ENCODE peak calls at places on chromosomes 3 and 15, in nine cellular contexts. One of them, this sample, is unnamed.

GRCh38 chr3:157263027-157263426 is 103.1 kb upstream of the CCNL1 start:
- DNase-seq in cardiac muscle cell: peak
- DNase-seq in stimulated activated CD4-positive, alpha-beta T cell treated with anti-CD3 and anti-CD28 coated beads, Interleukin-2, amount 100 ng/mL, for 48 hours: no peak
- DNase-seq in GM23338: no peak
- DNase-seq in MCF 10A: no peak
- DNase-seq in RWPE1: no peak
- DNase-seq in anterior cingulate cortex: no peak
- DNase-seq in iPS-NIHi11: no peak
- DNase-seq in thyroid gland: no peak
- DNase-seq in this sample: no peak

GRCh38 chr3:148146947-148147346 is 550.8 kb upstream of the AGTR1 start:
- DNase-seq in iPS-NIHi11: no peak
- DNase-seq in thyroid gland: peak
- DNase-seq in RWPE1: peak
- DNase-seq in GM23338: no peak
- DNase-seq in anterior cingulate cortex: no peak
- DNase-seq in cardiac muscle cell: peak
- DNase-seq in MCF 10A: peak
- DNase-seq in stimulated activated CD4-positive, alpha-beta T cell treated with anti-CD3 and anti-CD28 coated beads, Interleukin-2, amount 100 ng/mL, for 48 hours: no peak
- DNase-seq in this sample: no peak

GRCh38 chr3:128492353-128493220 is at the start of gene GATA2:
- DNase-seq in stimulated activated CD4-positive, alpha-beta T cell treated with anti-CD3 and anti-CD28 coated beads, Interleukin-2, amount 100 ng/mL, for 48 hours: no peak
- DNase-seq in GM23338: peak
- DNase-seq in cardiac muscle cell: no peak
- DNase-seq in RWPE1: no peak
- DNase-seq in MCF 10A: no peak
- DNase-seq in thyroid gland: no peak
- DNase-seq in iPS-NIHi11: no peak
- DNase-seq in anterior cingulate cortex: no peak
- DNase-seq in this sample: peak

GRCh38 chr3:183583331-183584245 is 28.1 kb upstream of the KLHL6 start:
- DNase-seq in stimulated activated CD4-positive, alpha-beta T cell treated with anti-CD3 and anti-CD28 coated beads, Interleukin-2, amount 100 ng/mL, for 48 hours: no peak
- DNase-seq in thyroid gland: no peak
- DNase-seq in MCF 10A: no peak
- DNase-seq in GM23338: no peak
- DNase-seq in anterior cingulate cortex: peak
- DNase-seq in cardiac muscle cell: peak
- DNase-seq in RWPE1: no peak
- DNase-seq in iPS-NIHi11: no peak
- DNase-seq in this sample: peak

GRCh38 chr3:39718674-39719595 is 90.5 kb upstream of the MYRIP start:
- DNase-seq in RWPE1: no peak
- DNase-seq in stimulated activated CD4-positive, alpha-beta T cell treated with anti-CD3 and anti-CD28 coated beads, Interleukin-2, amount 100 ng/mL, for 48 hours: no peak
- DNase-seq in cardiac muscle cell: peak
- DNase-seq in GM23338: no peak
- DNase-seq in anterior cingulate cortex: no peak
- DNase-seq in iPS-NIHi11: no peak
- DNase-seq in thyroid gland: peak
- DNase-seq in MCF 10A: no peak
- DNase-seq in this sample: no peak

GRCh38 chr15:90248760-90249122 is 615 bp upstream of the TTLL13 start:
- DNase-seq in RWPE1: no peak
- DNase-seq in GM23338: peak
- DNase-seq in iPS-NIHi11: no peak
- DNase-seq in stimulated activated CD4-positive, alpha-beta T cell treated with anti-CD3 and anti-CD28 coated beads, Interleukin-2, amount 100 ng/mL, for 48 hours: no peak
- DNase-seq in thyroid gland: peak
- DNase-seq in anterior cingulate cortex: no peak
- DNase-seq in MCF 10A: no peak
- DNase-seq in cardiac muscle cell: no peak
- DNase-seq in this sample: no peak

GRCh38 chr15:79004336-79004735 is 59.5 kb upstream of the CTSH start:
- DNase-seq in GM23338: peak
- DNase-seq in thyroid gland: no peak
- DNase-seq in anterior cingulate cortex: no peak
- DNase-seq in MCF 10A: peak
- DNase-seq in iPS-NIHi11: peak
- DNase-seq in cardiac muscle cell: peak
- DNase-seq in RWPE1: peak
- DNase-seq in stimulated activated CD4-positive, alpha-beta T cell treated with anti-CD3 and anti-CD28 coated beads, Interleukin-2, amount 100 ng/mL, for 48 hours: no peak
- DNase-seq in this sample: peak

GRCh38 chr15:44296625-44297524 is 8.4 kb downstream of the GOLM2 start:
- DNase-seq in anterior cingulate cortex: no peak
- DNase-seq in RWPE1: peak
- DNase-seq in GM23338: peak
- DNase-seq in cardiac muscle cell: peak
- DNase-seq in thyroid gland: no peak
- DNase-seq in iPS-NIHi11: peak
- DNase-seq in MCF 10A: peak
- DNase-seq in stimulated activated CD4-positive, alpha-beta T cell treated with anti-CD3 and anti-CD28 coated beads, Interleukin-2, amount 100 ng/mL, for 48 hours: no peak
- DNase-seq in this sample: no peak

GRCh38 chr3:51471775-51472652 is 27.8 kb downstream of the DCAF1 start:
- DNase-seq in MCF 10A: no peak
- DNase-seq in anterior cingulate cortex: no peak
- DNase-seq in cardiac muscle cell: peak
- DNase-seq in RWPE1: no peak
- DNase-seq in thyroid gland: no peak
- DNase-seq in stimulated activated CD4-positive, alpha-beta T cell treated with anti-CD3 and anti-CD28 coated beads, Interleukin-2, amount 100 ng/mL, for 48 hours: no peak
- DNase-seq in GM23338: no peak
- DNase-seq in iPS-NIHi11: no peak
- DNase-seq in this sample: no peak

GRCh38 chr3:43621406-43621973 is 321 bp downstream of the ANO10 start:
- DNase-seq in anterior cingulate cortex: no peak
- DNase-seq in iPS-NIHi11: peak
- DNase-seq in cardiac muscle cell: no peak
- DNase-seq in MCF 10A: no peak
- DNase-seq in GM23338: no peak
- DNase-seq in thyroid gland: peak
- DNase-seq in stimulated activated CD4-positive, alpha-beta T cell treated with anti-CD3 and anti-CD28 coated beads, Interleukin-2, amount 100 ng/mL, for 48 hours: no peak
- DNase-seq in RWPE1: no peak
- DNase-seq in this sample: no peak

GRCh38 chr3:183253961-183254815 is 1.1 kb downstream of the B3GNT5 start:
- DNase-seq in RWPE1: no peak
- DNase-seq in thyroid gland: peak
- DNase-seq in anterior cingulate cortex: no peak
- DNase-seq in stimulated activated CD4-positive, alpha-beta T cell treated with anti-CD3 and anti-CD28 coated beads, Interleukin-2, amount 100 ng/mL, for 48 hours: no peak
- DNase-seq in iPS-NIHi11: peak
- DNase-seq in cardiac muscle cell: peak
- DNase-seq in MCF 10A: peak
- DNase-seq in GM23338: peak
- DNase-seq in this sample: peak

GRCh38 chr3:57587946-57588345 is 9.2 kb downstream of the ARF4 start:
- DNase-seq in cardiac muscle cell: peak
- DNase-seq in stimulated activated CD4-positive, alpha-beta T cell treated with anti-CD3 and anti-CD28 coated beads, Interleukin-2, amount 100 ng/mL, for 48 hours: no peak
- DNase-seq in RWPE1: no peak
- DNase-seq in iPS-NIHi11: no peak
- DNase-seq in GM23338: no peak
- DNase-seq in anterior cingulate cortex: no peak
- DNase-seq in MCF 10A: no peak
- DNase-seq in thyroid gland: no peak
- DNase-seq in this sample: no peak

GRCh38 chr3:186209810-186210752 is 101.2 kb upstream of the ETV5 start:
- DNase-seq in stimulated activated CD4-positive, alpha-beta T cell treated with anti-CD3 and anti-CD28 coated beads, Interleukin-2, amount 100 ng/mL, for 48 hours: no peak
- DNase-seq in anterior cingulate cortex: peak
- DNase-seq in RWPE1: peak
- DNase-seq in iPS-NIHi11: peak
- DNase-seq in cardiac muscle cell: peak
- DNase-seq in GM23338: peak
- DNase-seq in MCF 10A: peak
- DNase-seq in thyroid gland: no peak
- DNase-seq in this sample: peak

GRCh38 chr3:188294823-188295487 is 141.0 kb downstream of the LPP start:
- DNase-seq in stimulated activated CD4-positive, alpha-beta T cell treated with anti-CD3 and anti-CD28 coated beads, Interleukin-2, amount 100 ng/mL, for 48 hours: no peak
- DNase-seq in iPS-NIHi11: no peak
- DNase-seq in anterior cingulate cortex: no peak
- DNase-seq in GM23338: no peak
- DNase-seq in MCF 10A: peak
- DNase-seq in thyroid gland: no peak
- DNase-seq in cardiac muscle cell: peak
- DNase-seq in RWPE1: peak
- DNase-seq in this sample: no peak

GRCh38 chr15:93288718-93289117 is 199.7 kb upstream of the RGMA start:
- DNase-seq in RWPE1: no peak
- DNase-seq in iPS-NIHi11: no peak
- DNase-seq in cardiac muscle cell: no peak
- DNase-seq in MCF 10A: no peak
- DNase-seq in GM23338: no peak
- DNase-seq in stimulated activated CD4-positive, alpha-beta T cell treated with anti-CD3 and anti-CD28 coated beads, Interleukin-2, amount 100 ng/mL, for 48 hours: no peak
- DNase-seq in anterior cingulate cortex: peak
- DNase-seq in thyroid gland: no peak
- DNase-seq in this sample: peak

GRCh38 chr15:101019351-101019750 is 100.2 kb downstream of the LRRK1 start:
- DNase-seq in RWPE1: no peak
- DNase-seq in iPS-NIHi11: no peak
- DNase-seq in MCF 10A: no peak
- DNase-seq in cardiac muscle cell: no peak
- DNase-seq in stimulated activated CD4-positive, alpha-beta T cell treated with anti-CD3 and anti-CD28 coated beads, Interleukin-2, amount 100 ng/mL, for 48 hours: no peak
- DNase-seq in thyroid gland: no peak
- DNase-seq in anterior cingulate cortex: no peak
- DNase-seq in GM23338: no peak
- DNase-seq in this sample: peak

GRCh38 chr3:151800449-151800848 is 13.5 kb upstream of the AADAC start:
- DNase-seq in anterior cingulate cortex: no peak
- DNase-seq in RWPE1: no peak
- DNase-seq in thyroid gland: no peak
- DNase-seq in GM23338: no peak
- DNase-seq in iPS-NIHi11: no peak
- DNase-seq in cardiac muscle cell: peak
- DNase-seq in MCF 10A: no peak
- DNase-seq in stimulated activated CD4-positive, alpha-beta T cell treated with anti-CD3 and anti-CD28 coated beads, Interleukin-2, amount 100 ng/mL, for 48 hours: no peak
- DNase-seq in this sample: no peak

GRCh38 chr3:127291611-127292010 is 3.8 kb upstream of the PRR20G start:
- DNase-seq in stimulated activated CD4-positive, alpha-beta T cell treated with anti-CD3 and anti-CD28 coated beads, Interleukin-2, amount 100 ng/mL, for 48 hours: no peak
- DNase-seq in cardiac muscle cell: no peak
- DNase-seq in thyroid gland: no peak
- DNase-seq in anterior cingulate cortex: no peak
- DNase-seq in iPS-NIHi11: no peak
- DNase-seq in GM23338: no peak
- DNase-seq in MCF 10A: no peak
- DNase-seq in RWPE1: no peak
- DNase-seq in this sample: no peak

GRCh38 chr3:87120850-87121249 is 106.3 kb upstream of the CHMP2B start:
- DNase-seq in RWPE1: no peak
- DNase-seq in iPS-NIHi11: peak
- DNase-seq in thyroid gland: no peak
- DNase-seq in GM23338: peak
- DNase-seq in stimulated activated CD4-positive, alpha-beta T cell treated with anti-CD3 and anti-CD28 coated beads, Interleukin-2, amount 100 ng/mL, for 48 hours: no peak
- DNase-seq in MCF 10A: no peak
- DNase-seq in cardiac muscle cell: no peak
- DNase-seq in anterior cingulate cortex: no peak
- DNase-seq in this sample: peak

GRCh38 chr3:195162033-195162669 is 108.8 kb downstream of the XXYLT1 start:
- DNase-seq in anterior cingulate cortex: no peak
- DNase-seq in MCF 10A: no peak
- DNase-seq in GM23338: no peak
- DNase-seq in stimulated activated CD4-positive, alpha-beta T cell treated with anti-CD3 and anti-CD28 coated beads, Interleukin-2, amount 100 ng/mL, for 48 hours: no peak
- DNase-seq in iPS-NIHi11: no peak
- DNase-seq in RWPE1: no peak
- DNase-seq in cardiac muscle cell: no peak
- DNase-seq in thyroid gland: peak
- DNase-seq in this sample: no peak

GRCh38 chr15:84099181-84099580 is 136.4 kb upstream of the GOLGA6L4 start:
- DNase-seq in anterior cingulate cortex: no peak
- DNase-seq in GM23338: no peak
- DNase-seq in iPS-NIHi11: no peak
- DNase-seq in thyroid gland: peak
- DNase-seq in cardiac muscle cell: peak
- DNase-seq in MCF 10A: peak
- DNase-seq in RWPE1: no peak
- DNase-seq in stimulated activated CD4-positive, alpha-beta T cell treated with anti-CD3 and anti-CD28 coated beads, Interleukin-2, amount 100 ng/mL, for 48 hours: no peak
- DNase-seq in this sample: no peak

GRCh38 chr3:9666704-9667445 is 17.6 kb downstream of the MTMR14 start:
- DNase-seq in MCF 10A: no peak
- DNase-seq in anterior cingulate cortex: no peak
- DNase-seq in thyroid gland: peak
- DNase-seq in cardiac muscle cell: no peak
- DNase-seq in RWPE1: no peak
- DNase-seq in GM23338: no peak
- DNase-seq in iPS-NIHi11: no peak
- DNase-seq in stimulated activated CD4-positive, alpha-beta T cell treated with anti-CD3 and anti-CD28 coated beads, Interleukin-2, amount 100 ng/mL, for 48 hours: no peak
- DNase-seq in this sample: no peak

GRCh38 chr15:44535509-44536297 is 1.2 kb upstream of the EIF3J start:
- DNase-seq in GM23338: peak
- DNase-seq in MCF 10A: no peak
- DNase-seq in stimulated activated CD4-positive, alpha-beta T cell treated with anti-CD3 and anti-CD28 coated beads, Interleukin-2, amount 100 ng/mL, for 48 hours: no peak
- DNase-seq in RWPE1: peak
- DNase-seq in cardiac muscle cell: no peak
- DNase-seq in anterior cingulate cortex: peak
- DNase-seq in thyroid gland: peak
- DNase-seq in iPS-NIHi11: peak
- DNase-seq in this sample: peak

This sample was measured in endodermal cell.